ENCODE peak calls at places on chromosome X, in five cellular contexts. One of them, this sample, is unnamed.

GRCh38 chrX:46624090-46624786 is 50.7 kb downstream of the CHST7 start:
- DNase-seq in sigmoid colon: no peak
- DNase-seq in HCT116: no peak
- DNase-seq in choroid plexus epithelial cell: no peak
- DNase-seq in fibroblast of the aortic adventitia: no peak
- DNase-seq in this sample: no peak

GRCh38 chrX:71533514-71533849 is 578 bp downstream of the OGT start:
- DNase-seq in HCT116: no peak
- DNase-seq in sigmoid colon: no peak
- DNase-seq in fibroblast of the aortic adventitia: peak; percentile 24
- DNase-seq in choroid plexus epithelial cell: no peak
- DNase-seq in this sample: peak; percentile 6

GRCh38 chrX:84467898-84468297 is 34.4 kb downstream of the HDX start:
- DNase-seq in sigmoid colon: no peak
- DNase-seq in HCT116: no peak
- DNase-seq in choroid plexus epithelial cell: no peak
- DNase-seq in fibroblast of the aortic adventitia: no peak
- DNase-seq in this sample: no peak

GRCh38 chrX:2536974-2537373 is 36.2 kb upstream of the DHRSX start:
- DNase-seq in HCT116: no peak
- DNase-seq in sigmoid colon: no peak
- DNase-seq in fibroblast of the aortic adventitia: no peak
- DNase-seq in choroid plexus epithelial cell: no peak
- DNase-seq in this sample: no peak

GRCh38 chrX:49286581-49286980 is 16.9 kb upstream of the GAGE10 start:
- DNase-seq in fibroblast of the aortic adventitia: no peak
- DNase-seq in HCT116: no peak
- DNase-seq in choroid plexus epithelial cell: no peak
- DNase-seq in sigmoid colon: no peak
- DNase-seq in this sample: no peak

GRCh38 chrX:121231566-121232358 is 184.4 kb downstream of the GLUD2 start:
- DNase-seq in fibroblast of the aortic adventitia: no peak
- DNase-seq in sigmoid colon: no peak
- DNase-seq in HCT116: no peak
- DNase-seq in choroid plexus epithelial cell: no peak
- DNase-seq in this sample: no peak

GRCh38 chrX:53456254-53456653 is 22.1 kb upstream of the HSD17B10 start:
- DNase-seq in HCT116: no peak
- DNase-seq in fibroblast of the aortic adventitia: no peak
- DNase-seq in choroid plexus epithelial cell: peak; percentile 37
- DNase-seq in sigmoid colon: no peak
- DNase-seq in this sample: peak; percentile 59

GRCh38 chrX:57821703-57822375 is 88.4 kb downstream of the ZXDA start:
- DNase-seq in fibroblast of the aortic adventitia: peak; percentile 78
- DNase-seq in HCT116: peak; percentile 48
- DNase-seq in choroid plexus epithelial cell: peak; percentile 71
- DNase-seq in sigmoid colon: no peak
- DNase-seq in this sample: peak; percentile 15

GRCh38 chrX:153771261-153771681 is 7.2 kb downstream of the PLXNB3 start:
- DNase-seq in choroid plexus epithelial cell: no peak
- DNase-seq in fibroblast of the aortic adventitia: no peak
- DNase-seq in HCT116: no peak
- DNase-seq in sigmoid colon: no peak
- DNase-seq in this sample: no peak

GRCh38 chrX:8873956-8874355 is 72.8 kb upstream of the FAM9A start:
- DNase-seq in choroid plexus epithelial cell: no peak
- DNase-seq in sigmoid colon: no peak
- DNase-seq in HCT116: no peak
- DNase-seq in fibroblast of the aortic adventitia: no peak
- DNase-seq in this sample: no peak

GRCh38 chrX:31228415-31228832 is 156.6 kb upstream of the FTHL17 start:
- DNase-seq in sigmoid colon: peak; percentile 66
- DNase-seq in HCT116: no peak
- DNase-seq in fibroblast of the aortic adventitia: peak; percentile 43
- DNase-seq in choroid plexus epithelial cell: peak; percentile 47
- DNase-seq in this sample: no peak

GRCh38 chrX:46576458-46576857 is 2.9 kb downstream of the CHST7 start:
- DNase-seq in sigmoid colon: no peak
- DNase-seq in HCT116: no peak
- DNase-seq in fibroblast of the aortic adventitia: no peak
- DNase-seq in choroid plexus epithelial cell: no peak
- DNase-seq in this sample: no peak

GRCh38 chrX:137654481-137654880 is 88.6 kb downstream of the ZIC3 start:
- DNase-seq in sigmoid colon: no peak
- DNase-seq in HCT116: no peak
- DNase-seq in fibroblast of the aortic adventitia: no peak
- DNase-seq in choroid plexus epithelial cell: no peak
- DNase-seq in this sample: no peak

GRCh38 chrX:70480660-70481018 is 36.0 kb downstream of the DLG3 start:
- DNase-seq in fibroblast of the aortic adventitia: no peak
- DNase-seq in choroid plexus epithelial cell: peak; percentile 13
- DNase-seq in HCT116: no peak
- DNase-seq in sigmoid colon: no peak
- DNase-seq in this sample: no peak